ENCODE peak calls at places on chromosomes 2 and 18, in six cellular contexts. One of them, this sample, is unnamed.

GRCh38 chr2:217077841-217078407 is 218.1 kb upstream of the TNP1 start:
- DNase-seq in NCI-H1105 treated with DMSO at 0.1 percent for 48 hours: no peak
- DNase-seq in SW 1271: no peak
- DNase-seq in GM23248: peak
- DNase-seq in iPS DF 6.9: no peak
- DNase-seq in stimulated activated CD4-positive, alpha-beta T cell treated with anti-CD3 and anti-CD28 coated beads, Interleukin-4, amount 100 ng/mL, for 24 hours: no peak
- DNase-seq in this sample: peak

GRCh38 chr2:7915302-7916200 is 766.3 kb upstream of the ID2 start:
- DNase-seq in SW 1271: no peak
- DNase-seq in NCI-H1105 treated with DMSO at 0.1 percent for 48 hours: no peak
- DNase-seq in GM23248: peak
- DNase-seq in iPS DF 6.9: no peak
- DNase-seq in stimulated activated CD4-positive, alpha-beta T cell treated with anti-CD3 and anti-CD28 coated beads, Interleukin-4, amount 100 ng/mL, for 24 hours: no peak
- DNase-seq in this sample: no peak

GRCh38 chr2:45412754-45413379 is 198.2 kb downstream of the SRBD1 start:
- DNase-seq in iPS DF 6.9: peak
- DNase-seq in GM23248: peak
- DNase-seq in stimulated activated CD4-positive, alpha-beta T cell treated with anti-CD3 and anti-CD28 coated beads, Interleukin-4, amount 100 ng/mL, for 24 hours: no peak
- DNase-seq in NCI-H1105 treated with DMSO at 0.1 percent for 48 hours: peak
- DNase-seq in SW 1271: no peak
- DNase-seq in this sample: no peak

GRCh38 chr18:53991202-53991601 is 233.3 kb downstream of the MBD2 start:
- DNase-seq in stimulated activated CD4-positive, alpha-beta T cell treated with anti-CD3 and anti-CD28 coated beads, Interleukin-4, amount 100 ng/mL, for 24 hours: no peak
- DNase-seq in iPS DF 6.9: no peak
- DNase-seq in NCI-H1105 treated with DMSO at 0.1 percent for 48 hours: no peak
- DNase-seq in GM23248: peak
- DNase-seq in SW 1271: peak
- DNase-seq in this sample: no peak

GRCh38 chr2:166375205-166375735 is 474 bp downstream of the SCN9A start:
- DNase-seq in stimulated activated CD4-positive, alpha-beta T cell treated with anti-CD3 and anti-CD28 coated beads, Interleukin-4, amount 100 ng/mL, for 24 hours: no peak
- DNase-seq in SW 1271: no peak
- DNase-seq in NCI-H1105 treated with DMSO at 0.1 percent for 48 hours: no peak
- DNase-seq in GM23248: peak
- DNase-seq in iPS DF 6.9: no peak
- DNase-seq in this sample: no peak

GRCh38 chr2:164877927-164878326 is 36.3 kb upstream of the COBLL1 start:
- DNase-seq in stimulated activated CD4-positive, alpha-beta T cell treated with anti-CD3 and anti-CD28 coated beads, Interleukin-4, amount 100 ng/mL, for 24 hours: no peak
- DNase-seq in NCI-H1105 treated with DMSO at 0.1 percent for 48 hours: no peak
- DNase-seq in iPS DF 6.9: no peak
- DNase-seq in GM23248: no peak
- DNase-seq in SW 1271: no peak
- DNase-seq in this sample: no peak

GRCh38 chr2:120934891-120935338 is 199.2 kb downstream of the GLI2 start:
- DNase-seq in stimulated activated CD4-positive, alpha-beta T cell treated with anti-CD3 and anti-CD28 coated beads, Interleukin-4, amount 100 ng/mL, for 24 hours: no peak
- DNase-seq in NCI-H1105 treated with DMSO at 0.1 percent for 48 hours: no peak
- DNase-seq in iPS DF 6.9: no peak
- DNase-seq in GM23248: peak
- DNase-seq in SW 1271: peak
- DNase-seq in this sample: no peak

GRCh38 chr2:195356026-195356425 is 301.0 kb upstream of the SLC39A10 start:
- DNase-seq in SW 1271: no peak
- DNase-seq in GM23248: no peak
- DNase-seq in iPS DF 6.9: no peak
- DNase-seq in stimulated activated CD4-positive, alpha-beta T cell treated with anti-CD3 and anti-CD28 coated beads, Interleukin-4, amount 100 ng/mL, for 24 hours: no peak
- DNase-seq in NCI-H1105 treated with DMSO at 0.1 percent for 48 hours: no peak
- DNase-seq in this sample: no peak

GRCh38 chr18:79951545-79952456 is at the start of gene SLC66A2:
- DNase-seq in SW 1271: peak
- DNase-seq in stimulated activated CD4-positive, alpha-beta T cell treated with anti-CD3 and anti-CD28 coated beads, Interleukin-4, amount 100 ng/mL, for 24 hours: peak
- DNase-seq in iPS DF 6.9: peak
- DNase-seq in NCI-H1105 treated with DMSO at 0.1 percent for 48 hours: peak
- DNase-seq in GM23248: peak
- DNase-seq in this sample: peak

GRCh38 chr2:239150125-239151011 is 250.5 kb downstream of the HDAC4 start:
- DNase-seq in iPS DF 6.9: no peak
- DNase-seq in GM23248: no peak
- DNase-seq in stimulated activated CD4-positive, alpha-beta T cell treated with anti-CD3 and anti-CD28 coated beads, Interleukin-4, amount 100 ng/mL, for 24 hours: no peak
- DNase-seq in NCI-H1105 treated with DMSO at 0.1 percent for 48 hours: no peak
- DNase-seq in SW 1271: no peak
- DNase-seq in this sample: no peak

GRCh38 chr2:207352978-207353377 is 176.8 kb upstream of the CREB1 start:
- DNase-seq in stimulated activated CD4-positive, alpha-beta T cell treated with anti-CD3 and anti-CD28 coated beads, Interleukin-4, amount 100 ng/mL, for 24 hours: no peak
- DNase-seq in NCI-H1105 treated with DMSO at 0.1 percent for 48 hours: no peak
- DNase-seq in iPS DF 6.9: no peak
- DNase-seq in GM23248: peak
- DNase-seq in SW 1271: no peak
- DNase-seq in this sample: peak

GRCh38 chr18:35406666-35407065 is 29.5 kb upstream of the ZNF396 start:
- DNase-seq in GM23248: no peak
- DNase-seq in SW 1271: no peak
- DNase-seq in stimulated activated CD4-positive, alpha-beta T cell treated with anti-CD3 and anti-CD28 coated beads, Interleukin-4, amount 100 ng/mL, for 24 hours: no peak
- DNase-seq in NCI-H1105 treated with DMSO at 0.1 percent for 48 hours: no peak
- DNase-seq in iPS DF 6.9: no peak
- DNase-seq in this sample: no peak